ENCODE peak calls at places on chromosomes 3 and 15, in six cellular contexts. H, D, K, L, Q and E are unnamed samples.

GRCh38 chr15:98955331-98955730 is 52.3 kb downstream of the PGPEP1L start:
- DNase-seq in H (no peak), D (no peak), K (no peak), L (no peak), Q (no peak), E (no peak)

GRCh38 chr15:33729648-33730047 is 238.6 kb upstream of the CHRM5 start:
- DNase-seq in H (peak; percentile 45), D (no peak), K (no peak), L (no peak), Q (no peak), E (no peak)

GRCh38 chr3:159782724-159783421 is 205.8 kb upstream of the IL12A start:
- DNase-seq in H (no peak), D (no peak), K (no peak), L (peak; percentile 45), Q (no peak), E (no peak)

GRCh38 chr3:175818811-175819464 is 959.8 kb downstream of the NAALADL2 start:
- DNase-seq in H (no peak), D (no peak), K (no peak), L (no peak), Q (no peak), E (no peak)

GRCh38 chr15:101641134-101641764 is 10.9 kb downstream of the TM2D3 start:
- DNase-seq in H (peak; percentile 72), D (peak; percentile 71), K (peak; percentile 68), L (no peak), Q (no peak), E (peak; percentile 67)

GRCh38 chr3:156920399-156920798 is 94.2 kb downstream of the LEKR1 start:
- DNase-seq in H (no peak), D (no peak), K (no peak), L (no peak), Q (no peak), E (no peak)

GRCh38 chr15:34275154-34275553 is 50.3 kb downstream of the EMC4 start:
- DNase-seq in H (no peak), D (no peak), K (no peak), L (no peak), Q (no peak), E (no peak)

GRCh38 chr15:100338971-100339444 is 2.8 kb downstream of the ADAMTS17 start:
- DNase-seq in H (peak; percentile 85), D (no peak), K (peak; percentile 57), L (no peak), Q (peak; percentile 57), E (peak; percentile 41)

GRCh38 chr3:114668099-114668498 is 374.3 kb downstream of the TIGIT start:
- DNase-seq in H (no peak), D (no peak), K (no peak), L (no peak), Q (no peak), E (no peak)

GRCh38 chr3:32391643-32392529 is at the start of gene CMTM7:
- DNase-seq in H (peak; percentile 67), D (peak; percentile 63), K (peak; percentile 48), L (peak; percentile 41), Q (no peak), E (peak; percentile 37)

GRCh38 chr3:141302364-141303141 is 65.8 kb upstream of the ZBTB38 start:
- DNase-seq in H (peak; percentile 95), D (no peak), K (no peak), L (no peak), Q (no peak), E (no peak)

GRCh38 chr15:48565560-48566482 is 79.7 kb downstream of the FBN1 start:
- DNase-seq in H (no peak), D (no peak), K (no peak), L (no peak), Q (no peak), E (no peak)

GRCh38 chr3:140664111-140664510 is 13.8 kb upstream of the TRIM42 start:
- DNase-seq in H (no peak), D (no peak), K (no peak), L (no peak), Q (no peak), E (no peak)

GRCh38 chr15:40092416-40093223 is 16.1 kb downstream of the BMF start:
- DNase-seq in H (no peak), D (no peak), K (no peak), L (peak; percentile 74), Q (peak; percentile 59), E (no peak)

GRCh38 chr3:50971487-50971924 is 296.8 kb downstream of the DOCK3 start:
- DNase-seq in H (peak; percentile 73), D (peak; percentile 61), K (peak; percentile 37), L (peak; percentile 10), Q (peak; percentile 7), E (peak; percentile 26)

GRCh38 chr3:1766384-1766783 is 332.3 kb upstream of the CNTN4 start:
- DNase-seq in H (no peak), D (no peak), K (no peak), L (no peak), Q (no peak), E (no peak)

GRCh38 chr15:30889231-30889630 is 14.5 kb upstream of the FAN1 start:
- DNase-seq in H (peak; percentile 91), D (no peak), K (no peak), L (no peak), Q (no peak), E (no peak)

GRCh38 chr15:54810031-54810430 is 386.7 kb downstream of the RSL24D1 start:
- DNase-seq in H (no peak), D (no peak), K (no peak), L (no peak), Q (no peak), E (no peak)

GRCh38 chr3:30342319-30343060 is 263.9 kb upstream of the TGFBR2 start:
- DNase-seq in H (peak; percentile 5), D (no peak), K (no peak), L (no peak), Q (no peak), E (no peak)

GRCh38 chr3:23303601-23304217 is 100.6 kb downstream of the UBE2E2 start:
- DNase-seq in H (no peak), D (no peak), K (no peak), L (no peak), Q (no peak), E (no peak)

GRCh38 chr15:35151782-35152181 is 66.7 kb upstream of the NANOGP8 start:
- DNase-seq in H (no peak), D (no peak), K (no peak), L (no peak), Q (no peak), E (no peak)

GRCh38 chr3:50605901-50606326 is 5.7 kb downstream of the CISH start:
- DNase-seq in H (peak; percentile 58), D (no peak), K (no peak), L (no peak), Q (no peak), E (no peak)

GRCh38 chr15:97995881-97996603 is 35.5 kb downstream of the ARRDC4 start:
- DNase-seq in H (peak; percentile 51), D (no peak), K (no peak), L (no peak), Q (no peak), E (no peak)

GRCh38 chr15:89982315-89983055 is 18.6 kb upstream of the ZNF710 start:
- DNase-seq in H (no peak), D (no peak), K (no peak), L (no peak), Q (no peak), E (no peak)

GRCh38 chr15:68311859-68312557 is 34.5 kb downstream of the FEM1B start:
- DNase-seq in H (no peak), D (no peak), K (no peak), L (no peak), Q (no peak), E (no peak)

GRCh38 chr3:126888186-126888760 is 94.6 kb upstream of the PLXNA1 start:
- DNase-seq in H (no peak), D (no peak), K (no peak), L (peak; percentile 56), Q (peak; percentile 71), E (no peak)

GRCh38 chr3:182524711-182525401 is 268.4 kb upstream of the ATP11B start:
- DNase-seq in H (peak; percentile 98), D (no peak), K (no peak), L (no peak), Q (no peak), E (no peak)

GRCh38 chr3:13174803-13175135 is 101.5 kb upstream of the IQSEC1 start:
- DNase-seq in H (no peak), D (no peak), K (no peak), L (no peak), Q (no peak), E (no peak)

GRCh38 chr3:186471781-186472180 is 72.4 kb downstream of the CRYGS start:
- DNase-seq in H (no peak), D (no peak), K (no peak), L (no peak), Q (peak; percentile 17), E (no peak)

GRCh38 chr3:169430687-169431404 is 232.7 kb downstream of the MECOM start:
- DNase-seq in H (no peak), D (no peak), K (no peak), L (no peak), Q (no peak), E (no peak)